ENCODE peak calls at places on chromosomes 13 and 19, in seven cellular contexts. C is NCI-H1105; E is stimulated activated CD8-positive, alpha-beta memory T cell treated with anti-CD3 and anti-CD28 coated beads, Interleukin-2, amount 100 ng/mL, for 48 hours; H is anterior cingulate cortex; J is activated CD4-positive, alpha-beta T cell treated with anti-CD3 and anti-CD28 coated beads, Interleukin-2, amount 50 U/mL, for 48 hours; Y is GM18507; B is nucleus accumbens. U is an unnamed sample.

GRCh38 chr13:61880576-61881283 is 465.1 kb upstream of the PCDH20 start:
- DNase-seq in C (no peak), E (no peak), H (no peak), J (peak; percentile 1), Y (no peak), B (no peak), U (no peak)

GRCh38 chr13:45207319-45207718 is 6.5 kb upstream of the KCTD4 start:
- DNase-seq in C (peak; percentile 38), E (no peak), H (no peak), J (no peak), Y (no peak), B (no peak), U (no peak)

GRCh38 chr13:21742041-21742440 is 71.2 kb downstream of the FGF9 start:
- DNase-seq in C (no peak), E (no peak), H (no peak), J (no peak), Y (no peak), B (no peak), U (no peak)

GRCh38 chr19:43765109-43765876 is 10.5 kb upstream of the SMG9 start:
- DNase-seq in C (no peak), E (peak; percentile 66), H (peak; percentile 26), J (peak; percentile 89), Y (no peak), B (no peak), U (no peak)

GRCh38 chr19:21483589-21484170 is 21.7 kb upstream of the ZNF429 start:
- DNase-seq in C (peak; percentile 47), E (peak; percentile 41), H (no peak), J (peak; percentile 64), Y (no peak), B (no peak), U (no peak)

GRCh38 chr19:21321134-21321533 is 8.1 kb downstream of the ZNF708 start:
- DNase-seq in C (no peak), E (no peak), H (no peak), J (peak; percentile 10), Y (no peak), B (no peak), U (no peak)

GRCh38 chr19:44212865-44213346 is 574 bp downstream of the ZNF227 start:
- DNase-seq in C (no peak), E (no peak), H (no peak), J (no peak), Y (no peak), B (no peak), U (no peak)

GRCh38 chr13:26446751-26447150 is 110.7 kb upstream of the WASF3 start:
- DNase-seq in C (no peak), E (no peak), H (no peak), J (no peak), Y (no peak), B (no peak), U (no peak)

GRCh38 chr19:49421039-49421877 is 2.0 kb downstream of the PTH2 start:
- DNase-seq in C (peak; percentile 96), E (no peak), H (peak; percentile 30), J (peak; percentile 63), Y (no peak), B (no peak), U (no peak)

GRCh38 chr19:33403221-33403972 is 29.9 kb downstream of the CEBPG start:
- DNase-seq in C (no peak), E (no peak), H (no peak), J (no peak), Y (no peak), B (no peak), U (peak; percentile 10)

GRCh38 chr13:49858183-49858856 is 65.8 kb upstream of the KPNA3 start:
- DNase-seq in C (no peak), E (no peak), H (no peak), J (no peak), Y (no peak), B (no peak), U (peak; percentile 90)

GRCh38 chr19:39796000-39796498 is 17.4 kb downstream of the LEUTX start:
- DNase-seq in C (no peak), E (no peak), H (no peak), J (no peak), Y (no peak), B (no peak), U (no peak)